ENCODE peak calls at places on chromosomes 4 and X, in ten cellular contexts. P, Q, D, Y, V, W, I, E, X and R are unnamed samples.

GRCh38 chr4:70183168-70183939 is 12.2 kb upstream of the ODAM start:
- DNase-seq in P (no peak), Q (no peak), D (peak; percentile 82), Y (no peak), V (no peak), W (no peak), I (peak; percentile 71), E (peak; percentile 48), X (peak; percentile 65), R (no peak)

GRCh38 chr4:168151313-168151712 is 59.0 kb downstream of the ANXA10 start:
- DNase-seq in P (no peak), Q (no peak), D (no peak), Y (no peak), V (no peak), W (no peak), I (no peak), E (no peak), X (no peak), R (no peak)

GRCh38 chrX:148466292-148466691 is 34.1 kb upstream of the AFF2 start:
- DNase-seq in P (no peak), Q (no peak), D (no peak), Y (no peak), V (no peak), W (no peak), I (no peak), E (no peak), X (no peak), R (no peak)

GRCh38 chr4:123631699-123632098 is 235.1 kb downstream of the SPRY1 start:
- DNase-seq in P (no peak), Q (no peak), D (no peak), Y (no peak), V (no peak), W (no peak), I (peak; percentile 62), E (peak; percentile 43), X (no peak), R (no peak)

GRCh38 chr4:39375478-39375877 is 9.3 kb upstream of the RFC1 start:
- DNase-seq in P (no peak), Q (no peak), D (no peak), Y (no peak), V (no peak), W (no peak), I (no peak), E (no peak), X (no peak), R (no peak)

GRCh38 chrX:103384672-103385071 is 8.3 kb downstream of the BEX3 start:
- DNase-seq in P (no peak), Q (no peak), D (no peak), Y (no peak), V (no peak), W (no peak), I (no peak), E (no peak), X (no peak), R (no peak)

GRCh38 chr4:53790286-53790685 is 199.0 kb upstream of the LNX1 start:
- DNase-seq in P (no peak), Q (no peak), D (peak; percentile 50), Y (no peak), V (no peak), W (no peak), I (no peak), E (no peak), X (no peak), R (no peak)

GRCh38 chr4:117893207-117893606 is 141.1 kb upstream of the NDST3 start:
- DNase-seq in P (no peak), Q (no peak), D (no peak), Y (no peak), V (no peak), W (no peak), I (peak; percentile 16), E (no peak), X (no peak), R (no peak)

GRCh38 chr4:1154523-1155182 is 17.7 kb downstream of the SPON2 start:
- DNase-seq in P (no peak), Q (no peak), D (no peak), Y (peak; percentile 78), V (no peak), W (no peak), I (no peak), E (peak; percentile 25), X (no peak), R (no peak)

GRCh38 chr4:1210971-1211370 is 38.0 kb downstream of the CTBP1 start:
- DNase-seq in P (peak; percentile 15), Q (peak; percentile 18), D (no peak), Y (peak; percentile 65), V (peak; percentile 11), W (no peak), I (no peak), E (no peak), X (no peak), R (no peak)

GRCh38 chrX:22389544-22390243 is 117.0 kb downstream of the CBLL2 start:
- DNase-seq in P (no peak), Q (no peak), D (no peak), Y (no peak), V (no peak), W (no peak), I (peak; percentile 73), E (peak; percentile 83), X (no peak), R (no peak)

GRCh38 chrX:48306175-48306574 is 50.3 kb downstream of the SSX3 start:
- DNase-seq in P (no peak), Q (no peak), D (no peak), Y (no peak), V (no peak), W (no peak), I (no peak), E (no peak), X (no peak), R (no peak)
- H3K4me1 ChIP-seq in P (no peaks in the 10 kb centered on the region), Q (no peaks in the 10 kb centered on the region), D (no peaks in the 10 kb centered on the region), Y (no peaks in the 10 kb centered on the region), V (no peaks in the 10 kb centered on the region), W (no peaks in the 10 kb centered on the region), I (no peaks in the 10 kb centered on the region), E (no peaks in the 10 kb centered on the region), X (no peaks in the 10 kb centered on the region), R (no peaks in the 10 kb centered on the region)

DNA sequence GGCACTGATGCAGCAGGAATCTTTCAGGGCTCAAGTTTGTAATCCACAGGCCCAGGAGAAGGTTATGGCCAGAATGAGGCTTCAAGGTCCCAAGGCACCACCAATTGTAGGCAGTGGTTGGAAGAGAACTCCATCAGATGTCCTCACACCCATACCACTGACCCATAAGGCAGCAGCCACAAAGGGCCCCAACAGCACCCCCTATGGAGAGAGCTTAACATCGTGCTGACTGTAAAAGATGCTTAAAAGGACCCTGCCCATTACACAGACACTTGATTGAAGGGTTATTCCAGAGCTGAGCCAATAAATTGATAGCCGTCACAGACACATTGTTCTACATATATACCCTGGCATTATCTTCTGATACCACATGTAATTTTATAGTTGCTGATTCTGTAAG is 113.7 kb downstream of the SOWAHB start:
- DNase-seq in P (no peak), Q (no peak), D (peak; percentile 25), Y (no peak), V (no peak), W (no peak), I (no peak), E (no peak), X (no peak), R (no peak)
- TF ChIP-seq CTCF in P (no peak), Q (no peak), D (peak; percentile 32), Y (no peak), V (no peak), W (no peak), I (peak; percentile 37), E (peak; percentile 25), X (peak; percentile 62), R (no peak)

DNA sequence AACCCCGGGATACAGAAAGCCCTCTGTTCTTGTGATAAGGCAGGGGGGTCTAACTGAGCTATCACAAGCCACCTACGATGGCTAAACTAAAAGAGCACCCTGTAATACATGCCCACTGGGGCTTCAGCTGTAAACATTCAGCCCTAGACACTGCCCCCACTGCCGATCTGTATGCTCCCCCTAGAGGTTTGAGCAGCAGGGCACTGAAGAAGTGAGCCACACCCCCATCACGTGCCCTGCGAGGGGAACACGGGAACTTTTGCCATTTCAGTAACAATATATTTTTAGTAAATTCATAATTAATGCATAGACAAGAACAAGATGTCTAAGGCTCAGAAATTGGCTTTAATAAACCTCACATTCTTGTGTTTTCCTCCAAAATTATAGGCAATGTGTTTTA is 235.2 kb upstream of the SFRP2 start:
- DNase-seq in P (no peak), Q (no peak), D (peak; percentile 13), Y (no peak), V (no peak), W (no peak), I (no peak), E (no peak), X (no peak), R (no peak)
- H3K4me3 ChIP-seq in P (no peak overlapping the region), Q (no peak overlapping the region), D (no peak overlapping the region), Y (no peak overlapping the region), V (no peak overlapping the region), W (no peak overlapping the region), I (no peak overlapping the region), E (no peak overlapping the region), X (no peak overlapping the region), R (no peak overlapping the region)

GRCh38 chr4:73257995-73258667 is 467 bp downstream of the ANKRD17 start:
- DNase-seq in P (no peak), Q (no peak), D (no peak), Y (no peak), V (no peak), W (peak; percentile 58), I (peak; percentile 35), E (peak; percentile 32), X (no peak), R (peak; percentile 29)

GRCh38 chr4:73258668-73259551 is at the start of gene ANKRD17:
- DNase-seq in P (peak; percentile 89), Q (peak; percentile 90), D (peak; percentile 96), Y (peak; percentile 96), V (peak; percentile 94), W (peak; percentile 95), I (peak; percentile 96), E (peak; percentile 91), X (peak; percentile 82), R (peak; percentile 94)

GRCh38 chr4:73259552-73260140 is 1.0 kb upstream of the ANKRD17 start:
- DNase-seq in P (no peak), Q (no peak), D (no peak), Y (no peak), V (no peak), W (no peak), I (no peak), E (no peak), X (no peak), R (no peak)

GRCh38 chr4:73252001-73252400 is 6.6 kb downstream of the ANKRD17 start:
- DNase-seq in P (no peak), Q (no peak), D (no peak), Y (no peak), V (no peak), W (no peak), I (no peak), E (peak; percentile 23), X (no peak), R (no peak)

DNA sequence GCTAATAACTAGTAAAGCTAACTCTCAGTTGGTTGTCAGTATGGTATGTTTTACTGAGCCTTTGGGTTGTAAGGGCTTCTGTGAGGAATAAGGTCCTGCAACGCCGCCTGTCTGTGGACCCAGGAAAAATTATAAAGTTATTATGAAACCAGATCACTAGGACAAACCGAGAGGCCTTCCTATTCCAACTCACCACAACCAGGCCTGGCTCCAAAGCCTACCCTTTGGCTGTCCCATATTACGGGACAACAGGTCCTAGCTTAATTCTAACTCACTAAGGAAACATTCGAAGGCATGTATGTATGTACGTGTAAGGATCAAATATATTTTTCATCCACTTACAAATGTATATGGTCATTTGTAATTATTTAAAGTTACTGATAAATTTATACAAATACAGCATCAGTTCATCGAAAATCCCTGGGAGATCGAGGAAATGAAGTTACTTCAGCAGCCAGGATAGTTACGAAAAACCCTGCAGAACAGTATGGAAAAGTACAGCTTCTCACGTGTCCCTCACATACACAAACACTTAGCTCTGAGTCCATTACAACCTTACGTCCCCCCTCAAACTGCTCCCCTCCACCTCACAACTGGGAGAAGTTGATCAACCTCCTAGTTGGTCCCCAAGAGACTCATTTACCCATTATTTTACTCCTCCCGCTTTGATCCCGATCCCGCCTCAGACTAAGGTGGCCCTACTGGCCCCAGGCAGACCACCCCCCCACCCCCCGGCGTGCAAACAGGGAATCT is 1.2 kb downstream of the ANKRD17 start:
- DNase-seq in P (peak; percentile 70), Q (peak; percentile 58), D (peak; percentile 65), Y (peak; percentile 83), V (peak; percentile 70), W (peak; percentile 71), I (peak; percentile 89), E (peak; percentile 85), X (peak; percentile 70), R (peak; percentile 73)
- H3K4me1 ChIP-seq in P (peaks cover 52% of the 10 kb centered on the region), Q (peaks cover 65% of the 10 kb centered on the region), D (peaks cover 23% of the 10 kb centered on the region), Y (peaks cover 68% of the 10 kb centered on the region), V (peaks cover 60% of the 10 kb centered on the region), W (peaks cover 3% of the 10 kb centered on the region), I (peaks cover 26% of the 10 kb centered on the region), E (no peaks in the 10 kb centered on the region), X (peaks cover 9% of the 10 kb centered on the region), R (peaks cover 8% of the 10 kb centered on the region)